ENCODE peak calls at places on chromosomes 16 and 17, in four cellular contexts. C is K562, H is HepG2, M is HCT116. L is an unnamed sample.

GRCh38 chr16:49377196-49377755 is 3.7 kb downstream of the C16orf78 start:
- DNase-seq in C (no peak), H (no peak), M (no peak), L (no peak)

GRCh38 chr17:14306602-14307001 is 5.7 kb downstream of the HS3ST3B1 start:
- DNase-seq in C (no peak), H (no peak), M (no peak), L (no peak)

GRCh38 chr17:57091186-57091618 is 6.2 kb downstream of the AKAP1 start:
- DNase-seq in C (no peak), H (no peak), M (no peak), L (no peak)

GRCh38 chr17:50565559-50566350 is 5.2 kb downstream of the CACNA1G start:
- DNase-seq in C (peak), H (no peak), M (no peak), L (no peak)

GRCh38 chr16:25030420-25031131 is 15.4 kb upstream of the ARHGAP17 start:
- DNase-seq in C (no peak), H (no peak), M (no peak), L (no peak)

GRCh38 chr17:36085710-36086268 is 4.2 kb downstream of the CCL3 start:
- DNase-seq in C (no peak), H (no peak), M (no peak), L (no peak)

GRCh38 chr17:18219016-18219415 is 6.4 kb upstream of the LLGL1 start:
- DNase-seq in C (no peak), H (no peak), M (no peak), L (no peak)

GRCh38 chr16:87956169-87956770 is 5.0 kb downstream of the BANP start:
- DNase-seq in C (peak), H (no peak), M (no peak), L (no peak)

GRCh38 chr16:1311212-1311737 is 1.8 kb downstream of the UBE2I start:
- DNase-seq in C (no peak), H (no peak), M (no peak), L (no peak)
- H3K27ac ChIP-seq in C (peak), H (no peak), M (peak), L (peak)

GRCh38 chr16:85461814-85462404 is 151.2 kb upstream of the GSE1 start:
- DNase-seq in C (peak), H (no peak), M (no peak), L (no peak)
- TF ChIP-seq TCF7L2 in C (no peak), H (no peak), M (no peak), L (no peak)

GRCh38 chr16:79768594-79768993 is 168.1 kb upstream of the MAF start:
- DNase-seq in C (no peak), H (no peak), M (no peak), L (no peak)
- H3K27ac ChIP-seq in C (peak), H (no peak), M (no peak), L (no peak)

DNA sequence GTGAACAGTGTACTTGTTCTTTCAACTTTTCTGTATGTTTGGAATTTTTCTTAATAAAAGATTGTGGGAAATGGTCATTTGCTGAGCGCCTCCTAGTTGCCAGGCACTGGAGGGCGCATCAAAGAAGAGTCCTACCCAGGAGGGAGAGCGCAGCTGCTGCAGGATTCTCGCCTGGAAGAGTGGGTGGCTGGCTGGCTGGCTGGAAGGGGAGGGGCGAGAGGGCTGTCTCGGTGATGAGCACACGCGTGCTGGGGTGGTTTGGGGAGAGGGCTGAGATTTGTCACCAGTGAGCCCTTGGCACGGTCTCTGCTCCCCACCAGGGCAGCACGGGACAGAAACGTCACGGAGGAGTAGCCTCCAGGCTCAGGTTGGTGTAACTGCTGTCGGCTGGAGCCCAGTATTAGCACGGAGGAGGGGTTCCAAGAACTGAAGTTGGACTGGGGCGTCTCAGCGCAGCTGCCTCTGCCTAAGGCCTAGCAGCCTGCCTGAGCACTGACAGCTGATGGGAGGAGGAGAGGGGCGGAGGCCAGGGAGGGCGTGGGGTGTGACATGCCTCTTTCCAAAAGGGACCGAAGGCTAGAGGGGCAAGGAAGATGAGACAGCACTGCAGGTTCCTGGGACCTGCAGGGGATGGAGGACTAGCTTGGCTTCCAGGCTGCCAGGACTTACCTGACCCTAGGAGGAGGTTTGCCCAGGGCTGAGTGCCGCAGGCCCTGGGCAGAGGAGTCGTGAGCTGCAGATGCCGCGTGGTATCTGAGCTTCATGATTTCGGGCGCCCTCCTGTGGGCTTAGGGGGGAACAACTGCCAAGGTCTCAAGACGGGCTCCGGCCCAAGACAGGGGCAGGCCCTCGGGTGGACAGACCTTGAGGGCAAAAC is 5.7 kb downstream of the LDHD start:
- DNase-seq in C (peak), H (peak), M (peak), L (peak)
- TF ChIP-seq TCF7L2 in C (no peak), H (no peak), M (peak), L (no peak)

DNA sequence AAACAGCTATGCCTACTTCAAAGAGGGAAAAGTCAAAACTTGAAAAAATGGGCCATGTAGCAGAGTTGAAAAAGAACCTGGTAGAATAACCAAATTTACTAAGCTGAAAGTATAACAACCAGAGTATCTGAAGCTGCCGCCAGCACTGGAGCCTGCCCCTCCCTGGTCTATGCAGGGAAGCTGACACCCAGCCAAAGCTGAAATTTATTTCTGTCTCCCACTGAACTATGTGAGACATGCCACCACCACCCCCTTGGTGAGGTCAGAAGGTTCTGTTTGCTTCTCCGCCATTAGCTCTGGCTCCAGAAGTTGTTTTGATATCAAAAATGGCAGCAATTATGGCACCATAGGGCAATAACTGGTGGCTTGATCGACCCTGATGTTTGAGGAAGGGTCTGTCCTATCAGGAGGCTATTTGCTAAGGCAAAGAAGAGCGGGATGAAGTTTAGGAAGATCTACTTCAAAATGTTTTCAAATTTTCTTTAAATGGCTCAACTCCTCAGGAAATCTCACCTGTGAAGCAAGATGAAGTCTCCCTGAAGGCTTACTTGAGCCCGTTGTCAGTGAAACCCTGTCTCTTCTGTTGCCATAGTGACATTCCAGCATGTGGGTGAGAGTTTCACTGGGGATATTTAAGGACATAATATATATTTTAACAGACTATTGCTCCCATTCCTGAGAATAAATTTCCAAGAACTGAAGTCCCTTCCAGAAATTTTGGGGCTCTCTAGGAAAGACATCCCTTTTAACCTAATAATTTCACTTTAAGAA is 122.0 kb downstream of the COPRS start:
- DNase-seq in C (no peak), H (no peak), M (no peak), L (no peak)
- H3K27ac ChIP-seq in C (no peak), H (no peak), M (no peak), L (peak)

L was measured in Panc1.